ENCODE peak calls at places on chromosomes 6 and 20, in ten cellular contexts. G is suprapubic skin, F is A549, Z is dorsolateral prefrontal cortex, Y is K562, N is spleen, W is OCI-LY7, L is endodermal cell, J is A673, V is testis. R is an unnamed sample.

GRCh38 chr20:32158943-32159660 is 48.4 kb downstream of the PLAGL2 start:
- DNase-seq in G (peak), F (no peak), Z (no peak), Y (no peak), N (peak), W (no peak), L (no peak), J (no peak), V (no peak), R (no peak)

GRCh38 chr6:3710403-3710802 is 41.1 kb downstream of the PXDC1 start:
- DNase-seq in G (no peak), F (no peak), Z (no peak), Y (no peak), N (no peak), W (no peak), L (no peak), J (no peak), V (no peak), R (no peak)

GRCh38 chr20:1844723-1845523 is 50.3 kb upstream of the SIRPA start:
- DNase-seq in G (no peak), F (no peak), Z (no peak), Y (no peak), N (peak), W (peak), L (no peak), J (peak), V (peak), R (no peak)

GRCh38 chr20:35007413-35007812 is 51.7 kb downstream of the MYH7B start:
- DNase-seq in G (no peak), F (no peak), Z (no peak), Y (no peak), N (peak), W (no peak), L (peak), J (no peak), V (peak), R (no peak)

GRCh38 chr6:54427396-54427910 is 119.2 kb downstream of the TINAG start:
- DNase-seq in G (no peak), F (no peak), Z (no peak), Y (no peak), N (no peak), W (no peak), L (no peak), J (no peak), V (no peak), R (no peak)

GRCh38 chr6:119484598-119484997 is 135.0 kb upstream of the MAN1A1 start:
- DNase-seq in G (no peak), F (no peak), Z (no peak), Y (no peak), N (no peak), W (no peak), L (no peak), J (no peak), V (no peak), R (peak)

GRCh38 chr20:19712737-19713260 is 45.3 kb upstream of the RIN2 start:
- DNase-seq in G (no peak), F (no peak), Z (no peak), Y (no peak), N (no peak), W (no peak), L (no peak), J (no peak), V (no peak), R (no peak)

GRCh38 chr6:117469356-117469755 is 13.1 kb upstream of the DCBLD1 start:
- DNase-seq in G (no peak), F (no peak), Z (no peak), Y (no peak), N (no peak), W (no peak), L (no peak), J (no peak), V (no peak), R (no peak)

GRCh38 chr6:57257911-57258541 is 35.9 kb upstream of the RAB23 start:
- DNase-seq in G (no peak), F (no peak), Z (no peak), Y (no peak), N (no peak), W (no peak), L (no peak), J (no peak), V (no peak), R (no peak)

GRCh38 chr20:35611482-35611881 is 4.1 kb upstream of the SPAG4 start:
- DNase-seq in G (no peak), F (no peak), Z (no peak), Y (no peak), N (no peak), W (peak), L (no peak), J (no peak), V (no peak), R (no peak)

GRCh38 chr6:154606457-154606856 is 96.0 kb upstream of the CNKSR3 start:
- DNase-seq in G (no peak), F (no peak), Z (no peak), Y (no peak), N (no peak), W (no peak), L (no peak), J (no peak), V (peak), R (no peak)

GRCh38 chr6:75563032-75563431 is 38.6 kb upstream of the SENP6 start:
- DNase-seq in G (no peak), F (peak), Z (no peak), Y (no peak), N (no peak), W (peak), L (peak), J (peak), V (no peak), R (no peak)

GRCh38 chr20:57397693-57398108 is 6.5 kb downstream of the RBM38 start:
- DNase-seq in G (no peak), F (no peak), Z (no peak), Y (no peak), N (peak), W (peak), L (no peak), J (no peak), V (no peak), R (no peak)

GRCh38 chr20:17556842-17557674 is 12.8 kb upstream of the DSTN start:
- DNase-seq in G (peak), F (no peak), Z (no peak), Y (no peak), N (no peak), W (no peak), L (peak), J (no peak), V (no peak), R (no peak)

GRCh38 chr20:49951160-49951559 is 15.0 kb downstream of the RNF114 start:
- DNase-seq in G (no peak), F (no peak), Z (no peak), Y (no peak), N (no peak), W (no peak), L (no peak), J (no peak), V (no peak), R (no peak)

GRCh38 chr6:71906813-71907212 is 20.5 kb downstream of the RIMS1 start:
- DNase-seq in G (no peak), F (no peak), Z (no peak), Y (no peak), N (no peak), W (no peak), L (no peak), J (no peak), V (no peak), R (no peak)

GRCh38 chr20:31494131-31494530 is 19.0 kb downstream of the REM1 start:
- DNase-seq in G (no peak), F (peak), Z (no peak), Y (peak), N (peak), W (no peak), L (peak), J (peak), V (no peak), R (no peak)

GRCh38 chr6:152099816-152100618 is 292.5 kb downstream of the ESR1 start:
- DNase-seq in G (no peak), F (no peak), Z (no peak), Y (no peak), N (no peak), W (no peak), L (no peak), J (peak), V (no peak), R (no peak)

GRCh38 chr6:16766043-16766521 is 4.8 kb upstream of the ATXN1 start:
- DNase-seq in G (no peak), F (peak), Z (no peak), Y (no peak), N (no peak), W (no peak), L (no peak), J (no peak), V (no peak), R (no peak)

GRCh38 chr20:4956200-4956810 is 45.0 kb downstream of the SLC23A2 start:
- DNase-seq in G (no peak), F (peak), Z (no peak), Y (peak), N (no peak), W (peak), L (no peak), J (peak), V (no peak), R (no peak)

GRCh38 chr6:17863971-17864754 is 123.3 kb downstream of the KIF13A start:
- DNase-seq in G (no peak), F (peak), Z (peak), Y (no peak), N (no peak), W (no peak), L (no peak), J (no peak), V (no peak), R (peak)

GRCh38 chr6:170039156-170040114 is 251.4 kb downstream of the DLL1 start:
- DNase-seq in G (peak), F (no peak), Z (no peak), Y (no peak), N (peak), W (no peak), L (no peak), J (no peak), V (no peak), R (no peak)

GRCh38 chr6:25963426-25964123 is 973 bp downstream of the TRIM38 start:
- DNase-seq in G (no peak), F (no peak), Z (no peak), Y (peak), N (no peak), W (peak), L (peak), J (peak), V (no peak), R (no peak)

GRCh38 chr6:154356690-154357089 is at the start of gene IPCEF1:
- DNase-seq in G (no peak), F (no peak), Z (no peak), Y (no peak), N (no peak), W (peak), L (peak), J (no peak), V (no peak), R (no peak)

GRCh38 chr20:45300961-45301360 is 5.7 kb upstream of the RBPJL start:
- DNase-seq in G (no peak), F (peak), Z (no peak), Y (peak), N (no peak), W (peak), L (peak), J (peak), V (no peak), R (no peak)

GRCh38 chr6:72940265-72940664 is 285.0 kb downstream of the KHDC1L start:
- DNase-seq in G (no peak), F (no peak), Z (no peak), Y (no peak), N (no peak), W (no peak), L (no peak), J (no peak), V (no peak), R (no peak)

GRCh38 chr6:107666084-107666981 is 157.8 kb downstream of the SCML4 start:
- DNase-seq in G (no peak), F (no peak), Z (no peak), Y (no peak), N (no peak), W (no peak), L (no peak), J (no peak), V (no peak), R (no peak)

GRCh38 chr6:168097221-168097620 is 18.2 kb upstream of the FRMD1 start:
- DNase-seq in G (no peak), F (no peak), Z (no peak), Y (no peak), N (peak), W (no peak), L (no peak), J (no peak), V (no peak), R (no peak)

GRCh38 chr6:52514514-52514913 is 62.3 kb downstream of the TRAM2 start:
- DNase-seq in G (peak), F (peak), Z (no peak), Y (no peak), N (no peak), W (no peak), L (no peak), J (peak), V (no peak), R (no peak)

GRCh38 chr6:38508894-38509293 is 130.8 kb downstream of the BTBD9 start:
- DNase-seq in G (no peak), F (peak), Z (no peak), Y (no peak), N (no peak), W (no peak), L (no peak), J (no peak), V (no peak), R (no peak)

GRCh38 chr6:117483004-117483644 is 650 bp downstream of the DCBLD1 start:
- DNase-seq in G (peak), F (peak), Z (peak), Y (peak), N (peak), W (no peak), L (peak), J (peak), V (peak), R (no peak)

GRCh38 chr20:21436186-21436585 is 38.9 kb upstream of the NKX2-4 start:
- DNase-seq in G (no peak), F (peak), Z (no peak), Y (no peak), N (no peak), W (no peak), L (no peak), J (peak), V (no peak), R (peak)

GRCh38 chr20:44776977-44777376 is 31.3 kb downstream of the KCNK15 start:
- DNase-seq in G (no peak), F (peak), Z (no peak), Y (peak), N (peak), W (no peak), L (peak), J (peak), V (no peak), R (no peak)

GRCh38 chr6:50661636-50662035 is 51.7 kb upstream of the TFAP2D start:
- DNase-seq in G (no peak), F (no peak), Z (no peak), Y (no peak), N (no peak), W (no peak), L (no peak), J (no peak), V (no peak), R (no peak)

GRCh38 chr6:170447561-170447930 is 105.6 kb downstream of the PSMB1 start:
- DNase-seq in G (peak), F (no peak), Z (no peak), Y (no peak), N (no peak), W (no peak), L (no peak), J (no peak), V (peak), R (no peak)

GRCh38 chr20:14342910-14343309 is 5.5 kb upstream of the FLRT3 start:
- DNase-seq in G (no peak), F (no peak), Z (no peak), Y (no peak), N (no peak), W (no peak), L (no peak), J (no peak), V (no peak), R (no peak)

GRCh38 chr6:124937645-124938044 is 24.6 kb upstream of the RNF217 start:
- DNase-seq in G (no peak), F (no peak), Z (no peak), Y (no peak), N (no peak), W (no peak), L (no peak), J (no peak), V (no peak), R (no peak)

GRCh38 chr6:166639921-166640320 is 12.9 kb upstream of the RPS6KA2 start:
- DNase-seq in G (no peak), F (no peak), Z (no peak), Y (no peak), N (no peak), W (no peak), L (no peak), J (peak), V (no peak), R (no peak)
- H3K4me3 ChIP-seq in G (no peak), F (no peak), Z (no peak), Y (no peak), N (no peak), W (no peak), L (no peak), J (peak), V (no peak), R (no peak)

GRCh38 chr6:7866531-7866930 is 44.1 kb downstream of the TXNDC5 start:
- DNase-seq in G (no peak), F (no peak), Z (no peak), Y (no peak), N (no peak), W (no peak), L (no peak), J (no peak), V (no peak), R (no peak)
- TF ChIP-seq CTCF in G (no peak), F (no peak), Z (no peak), Y (no peak), N (no peak), W (no peak), L (no peak), J (no peak), V (no peak), R (no peak)

DNA sequence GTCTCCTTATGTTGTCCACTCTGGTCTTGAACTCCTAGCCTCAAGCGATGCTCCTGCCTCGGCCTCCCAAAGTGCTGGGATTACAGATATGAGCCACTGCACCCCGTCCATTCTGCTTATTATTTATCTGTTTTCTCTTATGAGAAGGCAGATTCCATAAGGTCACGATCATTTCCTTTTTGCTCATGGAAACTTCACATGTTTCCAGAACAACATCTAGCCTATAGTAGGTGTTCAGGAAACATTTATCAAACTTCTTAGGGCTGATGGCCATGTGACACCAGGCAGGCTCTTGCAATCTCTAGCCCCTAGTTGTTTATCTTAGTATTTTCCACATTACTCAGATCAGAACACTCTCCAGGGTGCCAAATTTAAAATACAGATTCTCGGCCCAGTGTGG is 61.2 kb downstream of the ZFP64 start:
- DNase-seq in G (no peak), F (no peak), Z (no peak), Y (no peak), N (no peak), W (no peak), L (no peak), J (no peak), V (no peak), R (no peak)
- H3K4me3 ChIP-seq in G (no peak), F (no peak), Z (no peak), Y (no peak), N (no peak), W (no peak), L (no peak), J (no peak), V (no peak), R (no peak)

GRCh38 chr6:133183691-133184090 is 57.5 kb upstream of the EYA4 start:
- DNase-seq in G (no peak), F (no peak), Z (no peak), Y (no peak), N (no peak), W (no peak), L (no peak), J (no peak), V (no peak), R (no peak)

GRCh38 chr6:133187114-133187513 is 54.0 kb upstream of the EYA4 start:
- DNase-seq in G (no peak), F (no peak), Z (no peak), Y (no peak), N (no peak), W (no peak), L (no peak), J (no peak), V (no peak), R (no peak)

GRCh38 chr6:133187657-133188453 is 53.3 kb upstream of the EYA4 start:
- DNase-seq in G (no peak), F (no peak), Z (no peak), Y (no peak), N (no peak), W (no peak), L (no peak), J (peak), V (no peak), R (no peak)

GRCh38 chr6:133185731-133186130 is 55.4 kb upstream of the EYA4 start:
- DNase-seq in G (no peak), F (no peak), Z (no peak), Y (no peak), N (no peak), W (no peak), L (no peak), J (no peak), V (no peak), R (no peak)

DNA sequence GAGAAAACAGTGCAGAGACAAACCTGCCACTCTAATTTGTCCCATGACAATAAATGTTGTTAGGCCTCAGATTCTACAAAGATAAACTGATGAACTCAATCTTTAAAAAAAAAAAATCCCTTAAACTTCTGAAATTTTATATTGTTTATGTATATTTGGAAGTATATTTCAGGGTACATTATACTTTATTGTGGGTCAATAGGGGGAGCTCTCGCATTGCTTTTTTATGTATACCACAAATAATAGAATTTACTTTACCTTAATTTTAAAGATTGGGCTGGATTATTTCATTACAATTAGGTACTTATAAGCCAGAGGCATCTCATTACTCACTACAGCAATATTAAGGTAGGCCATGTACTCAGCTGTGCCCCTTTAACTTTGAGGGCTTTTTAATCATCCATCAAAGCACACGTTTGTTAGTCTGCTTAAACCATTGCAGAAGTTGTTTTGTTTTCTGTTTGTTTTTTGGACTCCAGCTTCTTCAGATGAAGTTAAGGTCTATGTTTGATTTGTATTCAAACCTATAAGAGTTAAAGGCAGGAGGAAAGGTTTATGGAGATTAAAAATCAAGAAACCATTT is 56.3 kb upstream of the EYA4 start:
- DNase-seq in G (no peak), F (peak), Z (no peak), Y (no peak), N (no peak), W (peak), L (no peak), J (peak), V (no peak), R (no peak)
- TF ChIP-seq CTCF in G (peak), F (peak), Z (peak), Y (peak), N (peak), W (peak), L (peak), J (peak), V (no peak), R (peak)